ENCODE peak calls at places on chromosomes 5 and 9, in ten cellular contexts. One of them, this sample, is unnamed.

GRCh38 chr9:5854032-5854792 is 21.3 kb upstream of the ERMP1 start:
- DNase-seq in stimulated activated CD8-positive, alpha-beta memory T cell treated with anti-CD3 and anti-CD28 coated beads, Interleukin-12 subunit alpha, Interleukin-12 subunit beta, amount 100 ng/mL, for 1 hour: no peak
- DNase-seq in NCI-H2081: no peak
- DNase-seq in lung: no peak
- DNase-seq in AML-193: no peak
- DNase-seq in activated CD4-positive, alpha-beta T cell treated with anti-CD3 and anti-CD28 coated beads for 4 hours: no peak
- DNase-seq in GM20000: no peak
- DNase-seq in nucleus accumbens: no peak
- DNase-seq in nephron progenitor cell: no peak
- DNase-seq in CD8-positive, alpha-beta T cell: no peak
- DNase-seq in this sample: peak

GRCh38 chr5:124289641-124290201 is 456.7 kb downstream of the ZNF608 start:
- DNase-seq in activated CD4-positive, alpha-beta T cell treated with anti-CD3 and anti-CD28 coated beads for 4 hours: no peak
- DNase-seq in nucleus accumbens: peak
- DNase-seq in GM20000: no peak
- DNase-seq in NCI-H2081: peak
- DNase-seq in stimulated activated CD8-positive, alpha-beta memory T cell treated with anti-CD3 and anti-CD28 coated beads, Interleukin-12 subunit alpha, Interleukin-12 subunit beta, amount 100 ng/mL, for 1 hour: no peak
- DNase-seq in nephron progenitor cell: peak
- DNase-seq in lung: no peak
- DNase-seq in CD8-positive, alpha-beta T cell: no peak
- DNase-seq in AML-193: no peak
- DNase-seq in this sample: no peak

GRCh38 chr5:105943119-105943518 is 1727.6 kb downstream of the EFNA5 start:
- DNase-seq in NCI-H2081: no peak
- DNase-seq in nephron progenitor cell: no peak
- DNase-seq in AML-193: no peak
- DNase-seq in nucleus accumbens: no peak
- DNase-seq in stimulated activated CD8-positive, alpha-beta memory T cell treated with anti-CD3 and anti-CD28 coated beads, Interleukin-12 subunit alpha, Interleukin-12 subunit beta, amount 100 ng/mL, for 1 hour: no peak
- DNase-seq in activated CD4-positive, alpha-beta T cell treated with anti-CD3 and anti-CD28 coated beads for 4 hours: no peak
- DNase-seq in lung: no peak
- DNase-seq in CD8-positive, alpha-beta T cell: no peak
- DNase-seq in GM20000: no peak
- DNase-seq in this sample: no peak

GRCh38 chr9:129172816-129173215 is 5.2 kb downstream of the IER5L start:
- DNase-seq in NCI-H2081: no peak
- DNase-seq in CD8-positive, alpha-beta T cell: no peak
- DNase-seq in activated CD4-positive, alpha-beta T cell treated with anti-CD3 and anti-CD28 coated beads for 4 hours: no peak
- DNase-seq in GM20000: no peak
- DNase-seq in lung: no peak
- DNase-seq in nucleus accumbens: peak
- DNase-seq in AML-193: no peak
- DNase-seq in nephron progenitor cell: no peak
- DNase-seq in stimulated activated CD8-positive, alpha-beta memory T cell treated with anti-CD3 and anti-CD28 coated beads, Interleukin-12 subunit alpha, Interleukin-12 subunit beta, amount 100 ng/mL, for 1 hour: no peak
- DNase-seq in this sample: no peak

GRCh38 chr9:127863179-127863578 is 8.7 kb upstream of the ENG start:
- DNase-seq in activated CD4-positive, alpha-beta T cell treated with anti-CD3 and anti-CD28 coated beads for 4 hours: no peak
- DNase-seq in stimulated activated CD8-positive, alpha-beta memory T cell treated with anti-CD3 and anti-CD28 coated beads, Interleukin-12 subunit alpha, Interleukin-12 subunit beta, amount 100 ng/mL, for 1 hour: no peak
- DNase-seq in nucleus accumbens: no peak
- DNase-seq in nephron progenitor cell: no peak
- DNase-seq in AML-193: peak
- DNase-seq in GM20000: no peak
- DNase-seq in lung: no peak
- DNase-seq in NCI-H2081: no peak
- DNase-seq in CD8-positive, alpha-beta T cell: no peak
- DNase-seq in this sample: no peak

GRCh38 chr9:38720083-38720755 is at the start of gene FAM240B:
- DNase-seq in lung: no peak
- DNase-seq in nephron progenitor cell: peak
- DNase-seq in CD8-positive, alpha-beta T cell: no peak
- DNase-seq in NCI-H2081: no peak
- DNase-seq in GM20000: no peak
- DNase-seq in stimulated activated CD8-positive, alpha-beta memory T cell treated with anti-CD3 and anti-CD28 coated beads, Interleukin-12 subunit alpha, Interleukin-12 subunit beta, amount 100 ng/mL, for 1 hour: no peak
- DNase-seq in activated CD4-positive, alpha-beta T cell treated with anti-CD3 and anti-CD28 coated beads for 4 hours: no peak
- DNase-seq in AML-193: no peak
- DNase-seq in nucleus accumbens: no peak
- DNase-seq in this sample: no peak

GRCh38 chr9:102164247-102164646 is 425.8 kb upstream of the GRIN3A start:
- DNase-seq in stimulated activated CD8-positive, alpha-beta memory T cell treated with anti-CD3 and anti-CD28 coated beads, Interleukin-12 subunit alpha, Interleukin-12 subunit beta, amount 100 ng/mL, for 1 hour: no peak
- DNase-seq in GM20000: no peak
- DNase-seq in nephron progenitor cell: no peak
- DNase-seq in activated CD4-positive, alpha-beta T cell treated with anti-CD3 and anti-CD28 coated beads for 4 hours: no peak
- DNase-seq in CD8-positive, alpha-beta T cell: no peak
- DNase-seq in nucleus accumbens: no peak
- DNase-seq in AML-193: no peak
- DNase-seq in lung: no peak
- DNase-seq in NCI-H2081: no peak
- DNase-seq in this sample: no peak

GRCh38 chr9:136858844-136859757 is 7.0 kb downstream of the MAMDC4 start:
- DNase-seq in activated CD4-positive, alpha-beta T cell treated with anti-CD3 and anti-CD28 coated beads for 4 hours: no peak
- DNase-seq in AML-193: no peak
- DNase-seq in NCI-H2081: peak
- DNase-seq in GM20000: no peak
- DNase-seq in nephron progenitor cell: no peak
- DNase-seq in stimulated activated CD8-positive, alpha-beta memory T cell treated with anti-CD3 and anti-CD28 coated beads, Interleukin-12 subunit alpha, Interleukin-12 subunit beta, amount 100 ng/mL, for 1 hour: no peak
- DNase-seq in nucleus accumbens: peak
- DNase-seq in CD8-positive, alpha-beta T cell: no peak
- DNase-seq in lung: no peak
- DNase-seq in this sample: no peak

GRCh38 chr9:17656889-17657288 is 78.0 kb downstream of the SH3GL2 start:
- DNase-seq in CD8-positive, alpha-beta T cell: no peak
- DNase-seq in nucleus accumbens: no peak
- DNase-seq in AML-193: no peak
- DNase-seq in activated CD4-positive, alpha-beta T cell treated with anti-CD3 and anti-CD28 coated beads for 4 hours: no peak
- DNase-seq in stimulated activated CD8-positive, alpha-beta memory T cell treated with anti-CD3 and anti-CD28 coated beads, Interleukin-12 subunit alpha, Interleukin-12 subunit beta, amount 100 ng/mL, for 1 hour: no peak
- DNase-seq in NCI-H2081: no peak
- DNase-seq in lung: no peak
- DNase-seq in nephron progenitor cell: no peak
- DNase-seq in GM20000: no peak
- DNase-seq in this sample: no peak

GRCh38 chr9:110426052-110426709 is 88.5 kb upstream of the TXNDC8 start:
- DNase-seq in nephron progenitor cell: no peak
- DNase-seq in lung: no peak
- DNase-seq in stimulated activated CD8-positive, alpha-beta memory T cell treated with anti-CD3 and anti-CD28 coated beads, Interleukin-12 subunit alpha, Interleukin-12 subunit beta, amount 100 ng/mL, for 1 hour: no peak
- DNase-seq in activated CD4-positive, alpha-beta T cell treated with anti-CD3 and anti-CD28 coated beads for 4 hours: no peak
- DNase-seq in AML-193: peak
- DNase-seq in nucleus accumbens: no peak
- DNase-seq in GM20000: no peak
- DNase-seq in NCI-H2081: no peak
- DNase-seq in CD8-positive, alpha-beta T cell: no peak
- DNase-seq in this sample: no peak

GRCh38 chr9:84357235-84357634 is 16.7 kb upstream of the SLC28A3 start:
- DNase-seq in activated CD4-positive, alpha-beta T cell treated with anti-CD3 and anti-CD28 coated beads for 4 hours: no peak
- DNase-seq in NCI-H2081: no peak
- DNase-seq in lung: no peak
- DNase-seq in stimulated activated CD8-positive, alpha-beta memory T cell treated with anti-CD3 and anti-CD28 coated beads, Interleukin-12 subunit alpha, Interleukin-12 subunit beta, amount 100 ng/mL, for 1 hour: no peak
- DNase-seq in nephron progenitor cell: no peak
- DNase-seq in GM20000: no peak
- DNase-seq in nucleus accumbens: no peak
- DNase-seq in AML-193: no peak
- DNase-seq in CD8-positive, alpha-beta T cell: no peak
- DNase-seq in this sample: no peak

GRCh38 chr5:91296691-91297143 is 86.4 kb downstream of the ARRDC3 start:
- DNase-seq in activated CD4-positive, alpha-beta T cell treated with anti-CD3 and anti-CD28 coated beads for 4 hours: no peak
- DNase-seq in nucleus accumbens: no peak
- DNase-seq in GM20000: no peak
- DNase-seq in nephron progenitor cell: no peak
- DNase-seq in CD8-positive, alpha-beta T cell: no peak
- DNase-seq in stimulated activated CD8-positive, alpha-beta memory T cell treated with anti-CD3 and anti-CD28 coated beads, Interleukin-12 subunit alpha, Interleukin-12 subunit beta, amount 100 ng/mL, for 1 hour: no peak
- DNase-seq in lung: peak
- DNase-seq in AML-193: no peak
- DNase-seq in NCI-H2081: no peak
- DNase-seq in this sample: no peak

GRCh38 chr9:134326754-134327526 is 685 bp downstream of the RXRA start:
- DNase-seq in stimulated activated CD8-positive, alpha-beta memory T cell treated with anti-CD3 and anti-CD28 coated beads, Interleukin-12 subunit alpha, Interleukin-12 subunit beta, amount 100 ng/mL, for 1 hour: no peak
- DNase-seq in nephron progenitor cell: peak
- DNase-seq in AML-193: no peak
- DNase-seq in nucleus accumbens: no peak
- DNase-seq in activated CD4-positive, alpha-beta T cell treated with anti-CD3 and anti-CD28 coated beads for 4 hours: no peak
- DNase-seq in CD8-positive, alpha-beta T cell: no peak
- DNase-seq in NCI-H2081: no peak
- DNase-seq in GM20000: peak
- DNase-seq in lung: no peak
- DNase-seq in this sample: no peak

GRCh38 chr9:27368317-27368985 is 71.5 kb upstream of the EQTN start:
- DNase-seq in AML-193: no peak
- DNase-seq in CD8-positive, alpha-beta T cell: no peak
- DNase-seq in lung: no peak
- DNase-seq in NCI-H2081: no peak
- DNase-seq in nucleus accumbens: peak
- DNase-seq in activated CD4-positive, alpha-beta T cell treated with anti-CD3 and anti-CD28 coated beads for 4 hours: no peak
- DNase-seq in nephron progenitor cell: no peak
- DNase-seq in stimulated activated CD8-positive, alpha-beta memory T cell treated with anti-CD3 and anti-CD28 coated beads, Interleukin-12 subunit alpha, Interleukin-12 subunit beta, amount 100 ng/mL, for 1 hour: no peak
- DNase-seq in GM20000: no peak
- DNase-seq in this sample: no peak

GRCh38 chr9:123536455-123536868 is 180.5 kb downstream of the CRB2 start:
- DNase-seq in NCI-H2081: no peak
- DNase-seq in nephron progenitor cell: no peak
- DNase-seq in nucleus accumbens: no peak
- DNase-seq in stimulated activated CD8-positive, alpha-beta memory T cell treated with anti-CD3 and anti-CD28 coated beads, Interleukin-12 subunit alpha, Interleukin-12 subunit beta, amount 100 ng/mL, for 1 hour: no peak
- DNase-seq in lung: no peak
- DNase-seq in GM20000: peak
- DNase-seq in AML-193: no peak
- DNase-seq in activated CD4-positive, alpha-beta T cell treated with anti-CD3 and anti-CD28 coated beads for 4 hours: no peak
- DNase-seq in CD8-positive, alpha-beta T cell: no peak
- DNase-seq in this sample: peak

GRCh38 chr5:56814361-56814962 is 887 bp upstream of the MAP3K1 start:
- DNase-seq in NCI-H2081: no peak
- DNase-seq in CD8-positive, alpha-beta T cell: peak
- DNase-seq in activated CD4-positive, alpha-beta T cell treated with anti-CD3 and anti-CD28 coated beads for 4 hours: peak
- DNase-seq in GM20000: no peak
- DNase-seq in lung: peak
- DNase-seq in nephron progenitor cell: peak
- DNase-seq in stimulated activated CD8-positive, alpha-beta memory T cell treated with anti-CD3 and anti-CD28 coated beads, Interleukin-12 subunit alpha, Interleukin-12 subunit beta, amount 100 ng/mL, for 1 hour: no peak
- DNase-seq in nucleus accumbens: no peak
- DNase-seq in AML-193: no peak
- DNase-seq in this sample: peak